ENCODE peak calls at places on chromosomes 11 and 22, in four cellular contexts. Y is kidney; H is effector memory CD4-positive, alpha-beta T cell; J is thoracic aorta. N is an unnamed sample. For H3K4me1, the result is how much of the 10 kb centered on the place peaks cover.

GRCh38 chr22:30182365-30182764 is 64.2 kb downstream of the LIF start:
- DNase-seq in Y (no peak), H (no peak), J (no peak), N (no peak)

GRCh38 chr11:130908061-130908460 is 8.2 kb downstream of the SNX19 start:
- DNase-seq in Y (no peak), H (no peak), J (no peak), N (no peak)

GRCh38 chr11:124868322-124869274 is 3.4 kb downstream of the ROBO3 start:
- DNase-seq in Y (peak), H (no peak), J (no peak), N (no peak)

GRCh38 chr22:35452810-35453743 is 53.1 kb downstream of the MCM5 start:
- DNase-seq in Y (no peak), H (no peak), J (no peak), N (no peak)

GRCh38 chr11:11230802-11231562 is 122.1 kb downstream of the CSNK2A3 start:
- DNase-seq in Y (no peak), H (no peak), J (no peak), N (no peak)

GRCh38 chr11:74731301-74732094 is at the start of gene CHRDL2:
- DNase-seq in Y (no peak), H (no peak), J (no peak), N (no peak)

GRCh38 chr11:34696876-34697275 is 76.0 kb downstream of the EHF start:
- DNase-seq in Y (no peak), H (no peak), J (no peak), N (no peak)

GRCh38 chr11:29119691-29120328 is 897.0 kb downstream of the KCNA4 start:
- DNase-seq in Y (no peak), H (no peak), J (no peak), N (no peak)

GRCh38 chr22:36395922-36396321 is 8.2 kb upstream of the MYH9 start:
- DNase-seq in Y (no peak), H (no peak), J (no peak), N (no peak)

GRCh38 chr11:65308281-65308891 is 6.3 kb upstream of the CDC42EP2 start:
- DNase-seq in Y (peak), H (no peak), J (no peak), N (no peak)

GRCh38 chr11:104898685-104899013 is 389 bp upstream of the CASP12 start:
- DNase-seq in Y (no peak), H (no peak), J (no peak), N (no peak)

GRCh38 chr11:104893876-104894275 is 4.4 kb downstream of the CASP12 start:
- DNase-seq in Y (no peak), H (no peak), J (no peak), N (no peak)

GRCh38 chr11:104899226-104899625 is 966 bp upstream of the CASP12 start:
- DNase-seq in Y (no peak), H (no peak), J (no peak), N (no peak)

GRCh38 chr11:104895619-104896018 is 2.6 kb downstream of the CASP12 start:
- DNase-seq in Y (no peak), H (no peak), J (no peak), N (no peak)

GRCh38 chr11:104897891-104898684 is at the start of gene CASP12:
- DNase-seq in Y (no peak), H (no peak), J (no peak), N (peak)
- H3K4me3 ChIP-seq in Y (peak), H (peak), J (peak), N (no peak)

GRCh38 chr11:118791015-118791960 is at the start of gene DDX6:
- DNase-seq in Y (peak), H (peak), J (peak), N (peak)

GRCh38 chr11:118789501-118790356 is 1.2 kb downstream of the DDX6 start:
- DNase-seq in Y (no peak), H (peak), J (no peak), N (peak)

GRCh38 chr11:118792642-118793124 is 1.7 kb upstream of the DDX6 start:
- DNase-seq in Y (no peak), H (peak), J (peak), N (peak)

GRCh38 chr11:118791961-118792578 is 1.1 kb upstream of the DDX6 start:
- DNase-seq in Y (peak), H (peak), J (no peak), N (peak)

DNA sequence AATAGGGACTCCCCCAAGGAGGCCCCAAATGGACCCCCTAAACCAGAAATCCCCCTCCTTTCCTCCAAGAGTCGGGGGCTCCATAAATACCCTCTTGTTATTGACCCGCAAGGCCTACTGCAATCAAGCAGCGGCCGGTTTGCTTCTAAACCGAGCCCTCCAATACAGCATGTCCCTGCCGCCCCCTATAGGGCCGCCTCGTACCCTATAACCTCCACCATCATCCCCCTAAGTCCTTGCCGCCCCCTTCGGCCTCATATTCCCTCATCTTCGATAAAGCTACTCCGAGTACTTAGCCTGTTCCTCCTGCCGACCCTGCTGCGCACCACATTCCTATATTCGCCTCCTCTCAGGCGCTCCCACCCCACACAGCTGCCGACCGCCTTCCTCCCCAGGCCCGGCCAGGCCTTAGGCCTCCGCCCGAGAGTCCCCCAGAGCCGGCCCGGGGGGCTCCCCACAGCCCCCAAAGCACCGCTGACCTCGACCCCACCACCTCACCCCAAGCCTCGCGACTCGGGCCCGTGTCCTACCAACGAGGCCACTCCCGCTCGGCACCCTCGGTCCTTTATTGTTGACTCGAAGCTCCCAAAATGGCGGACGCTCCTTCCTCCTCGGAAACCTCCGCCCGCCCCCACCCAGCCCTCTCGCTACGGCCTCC is 478 bp downstream of the DDX6 start:
- DNase-seq in Y (peak), H (peak), J (no peak), N (peak)
- H3K4me1 ChIP-seq in Y (under half), H (under half), J (under half), N (under half)

DNA sequence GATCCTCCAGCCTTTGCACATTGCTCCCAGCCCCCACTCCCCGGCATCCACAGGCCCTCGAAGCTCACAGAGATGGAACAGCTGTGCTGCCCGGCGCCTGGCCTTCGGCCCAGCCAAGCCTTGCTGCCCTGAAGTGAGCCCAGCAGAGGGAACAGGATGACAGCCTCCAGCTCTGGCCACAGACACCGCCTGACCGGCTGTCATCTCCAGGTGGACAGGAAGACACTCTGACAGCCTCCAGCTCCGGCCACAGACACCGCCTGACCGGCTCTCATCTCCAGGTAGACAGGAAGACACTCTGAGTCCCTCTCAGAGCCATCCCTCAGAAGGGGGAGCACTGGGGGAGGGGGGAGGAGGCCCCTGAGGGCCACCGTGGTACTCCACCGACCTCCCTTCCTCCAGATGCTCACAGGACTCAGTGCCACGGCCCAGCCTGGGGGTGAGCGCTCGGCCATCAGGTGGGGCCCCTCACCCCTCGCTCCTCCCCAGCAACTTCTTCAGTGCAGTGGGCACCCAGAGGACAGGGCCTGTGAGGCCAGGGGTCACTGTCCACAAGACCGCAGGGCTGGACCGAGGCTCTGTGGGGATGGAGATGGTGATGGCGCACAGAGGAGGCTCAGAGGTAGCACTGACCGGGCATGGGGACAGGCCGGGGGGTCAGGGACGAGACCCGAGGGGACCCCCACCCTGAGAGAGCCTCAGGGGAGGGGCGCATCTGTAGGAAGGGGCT is 58.5 kb downstream of the BRD1 start:
- DNase-seq in Y (peak), H (no peak), J (no peak), N (no peak)
- H3K4me3 ChIP-seq in Y (no peak), H (no peak), J (no peak), N (no peak)

GRCh38 chr22:20516399-20516798 is 9.0 kb downstream of the MED15 start:
- DNase-seq in Y (peak), H (no peak), J (no peak), N (no peak)
- H3K4me1 ChIP-seq in Y (under half), H (under half), J (under half), N (half or more)

GRCh38 chr11:91922846-91923245 is 301.8 kb upstream of the FAT3 start:
- DNase-seq in Y (no peak), H (no peak), J (no peak), N (no peak)
- H3K4me3 ChIP-seq in Y (no peak), H (no peak), J (no peak), N (no peak)

DNA sequence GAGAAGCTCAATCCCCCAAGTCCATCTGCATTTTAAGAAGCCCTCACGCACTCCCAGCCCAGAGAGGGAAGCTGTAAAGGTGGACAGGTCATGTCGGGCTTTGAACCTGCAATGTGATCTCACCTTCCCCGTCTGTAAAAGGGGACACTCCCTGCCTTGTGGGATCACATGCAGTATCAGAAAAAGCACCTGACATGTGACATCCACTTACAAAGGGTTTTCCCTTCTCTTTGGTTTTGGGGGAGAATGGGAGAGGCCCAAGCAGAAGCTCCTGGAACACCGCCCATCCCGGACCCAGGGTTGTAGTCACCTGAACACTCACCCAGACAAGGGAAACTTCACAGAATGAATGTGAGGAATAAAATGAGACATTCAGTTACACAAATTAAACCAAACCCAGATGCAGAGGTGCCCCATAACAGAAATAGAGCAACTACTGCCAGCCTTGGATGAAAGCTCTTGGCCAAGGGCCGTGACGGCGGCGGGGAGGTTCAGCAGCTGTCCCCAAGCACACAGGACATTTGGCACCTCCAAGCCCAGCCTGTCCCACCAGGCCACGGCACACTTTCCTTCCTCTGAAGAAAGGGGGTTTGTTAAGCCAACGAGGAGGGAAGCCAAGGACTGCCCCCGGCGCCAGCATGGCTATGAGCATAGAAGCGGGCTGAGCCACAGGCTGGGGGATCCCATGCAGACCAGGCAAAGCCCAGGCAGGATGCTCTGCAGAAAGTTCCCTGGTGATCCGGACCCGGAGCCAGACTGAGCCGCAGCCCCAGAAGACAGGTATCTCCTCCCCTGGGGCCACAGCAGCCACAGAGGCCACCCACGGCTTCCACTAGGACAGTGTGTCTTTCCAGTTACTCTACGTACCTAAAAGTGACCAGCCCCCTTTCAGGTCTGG is 3.8 kb downstream of the BID start:
- DNase-seq in Y (no peak), H (no peak), J (no peak), N (no peak)
- H3K4me1 ChIP-seq in Y (under half), H (under half), J (under half), N (under half)

DNA sequence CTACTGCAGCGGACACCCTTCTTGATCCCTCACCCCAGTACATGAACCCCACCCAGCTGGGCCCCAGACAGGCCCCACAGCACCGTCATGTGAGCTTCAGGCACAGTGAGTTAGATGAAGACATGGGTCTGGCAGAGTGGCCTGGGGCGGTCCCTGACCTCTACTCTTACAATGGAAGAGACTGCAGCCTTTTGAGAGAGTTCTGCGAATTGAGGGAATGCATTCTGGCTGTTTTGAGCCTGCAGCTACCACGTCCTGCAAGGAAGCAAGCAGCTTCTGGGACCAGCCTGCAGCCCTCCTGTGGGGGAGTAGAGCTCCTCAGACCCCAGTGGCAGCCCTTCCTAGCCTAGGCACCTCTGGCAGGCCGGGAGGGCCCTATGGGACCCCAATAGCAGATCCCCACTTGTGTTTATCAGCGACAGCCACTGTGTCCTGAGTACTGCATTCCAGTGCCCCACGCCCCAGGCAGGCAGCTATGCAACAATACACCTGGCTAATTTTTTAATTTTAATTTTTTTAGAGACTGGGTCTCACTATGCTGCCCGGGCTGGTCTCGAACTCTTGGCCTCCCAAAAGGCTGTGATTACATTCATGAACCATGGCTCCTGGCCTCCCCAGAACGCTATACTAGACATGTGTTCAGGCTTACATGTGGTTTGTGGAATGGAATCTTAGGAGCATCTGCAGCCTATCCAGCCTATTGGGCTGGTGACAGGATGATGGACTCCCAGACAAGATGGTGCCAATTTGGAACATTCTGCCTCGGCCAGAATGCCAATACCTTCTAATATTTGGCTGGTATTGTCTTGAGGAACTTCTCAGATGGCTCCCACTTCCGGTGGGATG is 705 bp upstream of the SLC7A4 start:
- DNase-seq in Y (no peak), H (no peak), J (no peak), N (no peak)
- H3K4me3 ChIP-seq in Y (no peak), H (no peak), J (peak), N (no peak)

N was measured in CD8-positive, alpha-beta memory T cell.